ENCODE peak calls at places on chromosomes 1 and 21, in nine cellular contexts. B, N, M, O, F, K, Q, S and R are unnamed samples.

GRCh38 chr1:58879464-58879863 is 95.6 kb upstream of the JUN start:
- DNase-seq in B (no peak), O (no peak), M (no peak), K (no peak), F (no peak), N (no peak), Q (no peak), S (no peak), R (no peak)

GRCh38 chr21:33985117-33986050 is 69.8 kb upstream of the ATP5PO start:
- DNase-seq in K (no peak), F (no peak), Q (no peak), M (no peak), O (no peak), N (no peak), B (no peak), S (no peak), R (no peak)

GRCh38 chr1:154968731-154969130 is 1.8 kb downstream of the SHC1 start:
- DNase-seq in S (no peak), M (no peak), Q (no peak), F (no peak), N (no peak), B (no peak), K (no peak), O (no peak), R (no peak)

GRCh38 chr1:30785714-30786113 is 28.1 kb upstream of the LAPTM5 start:
- DNase-seq in S (no peak), M (no peak), F (no peak), O (no peak), K (no peak), Q (no peak), B (no peak), N (no peak), R (no peak)

GRCh38 chr1:202689493-202690342 is 20.5 kb downstream of the SYT2 start:
- DNase-seq in F (no peak), S (no peak), M (no peak), K (peak), Q (no peak), O (no peak), B (no peak), N (no peak), R (peak)

GRCh38 chr1:168099314-168099920 is 37.3 kb downstream of the GPR161 start:
- DNase-seq in S (no peak), B (no peak), O (no peak), F (no peak), Q (no peak), K (no peak), N (peak), M (no peak), R (no peak)

GRCh38 chr1:216483672-216484401 is 60.6 kb upstream of the USH2A start:
- DNase-seq in F (no peak), B (no peak), N (no peak), Q (no peak), M (no peak), S (no peak), O (no peak), K (no peak), R (no peak)

GRCh38 chr1:1001631-1002300 is 1.9 kb upstream of the HES4 start:
- DNase-seq in F (peak), N (peak), S (peak), Q (no peak), M (no peak), K (peak), O (peak), B (peak), R (peak)

GRCh38 chr1:211371406-211372105 is 44.9 kb downstream of the TRAF5 start:
- DNase-seq in B (no peak), S (no peak), Q (no peak), O (no peak), F (no peak), K (peak), N (no peak), M (no peak), R (peak)

GRCh38 chr21:41961282-41961701 is 7.5 kb upstream of the C2CD2 start:
- DNase-seq in K (no peak), Q (no peak), S (no peak), O (no peak), B (no peak), N (no peak), F (no peak), M (no peak), R (peak)

GRCh38 chr1:76770979-76771378 is 96.3 kb upstream of the ST6GALNAC5 start:
- DNase-seq in Q (no peak), B (no peak), O (no peak), S (no peak), K (no peak), N (no peak), M (no peak), F (no peak), R (no peak)

GRCh38 chr1:177739780-177740179 is 230.1 kb downstream of the SEC16B start:
- DNase-seq in N (no peak), O (no peak), S (no peak), K (no peak), M (no peak), Q (no peak), F (no peak), B (no peak), R (no peak)

GRCh38 chr1:5770981-5771765 is 221.1 kb downstream of the NPHP4 start:
- DNase-seq in B (no peak), Q (no peak), N (no peak), O (peak), K (peak), S (no peak), M (no peak), F (no peak), R (no peak)

GRCh38 chr1:89884718-89885596 is 64.1 kb downstream of the LRRC8D start:
- DNase-seq in S (no peak), O (no peak), N (no peak), K (no peak), Q (no peak), F (no peak), M (no peak), B (no peak), R (peak)

GRCh38 chr1:113197662-113198330 is 124.8 kb downstream of the LRIG2 start:
- DNase-seq in K (no peak), M (no peak), O (no peak), B (no peak), N (no peak), Q (no peak), S (no peak), F (no peak), R (no peak)

GRCh38 chr1:2404890-2405511 is 7.4 kb downstream of the PEX10 start:
- DNase-seq in O (no peak), F (no peak), N (no peak), B (no peak), M (no peak), S (no peak), K (no peak), Q (peak), R (no peak)

GRCh38 chr1:199675937-199676336 is 351.6 kb upstream of the NR5A2 start:
- DNase-seq in B (no peak), S (no peak), F (no peak), M (no peak), K (no peak), O (no peak), Q (no peak), N (no peak), R (no peak)

GRCh38 chr1:154847891-154848290 is 22.2 kb downstream of the KCNN3 start:
- DNase-seq in O (peak), Q (no peak), K (no peak), N (no peak), F (no peak), B (no peak), S (no peak), M (no peak), R (no peak)

GRCh38 chr1:2377751-2378440 is 13.5 kb downstream of the MORN1 start:
- DNase-seq in B (no peak), O (peak), N (peak), Q (no peak), M (no peak), S (no peak), K (no peak), F (no peak), R (no peak)

GRCh38 chr1:43239484-43239883 is 30.3 kb upstream of the TMEM125 start:
- DNase-seq in S (no peak), K (no peak), B (no peak), M (no peak), F (peak), Q (no peak), N (no peak), O (no peak), R (no peak)

GRCh38 chr21:42931560-42932235 is 6.3 kb upstream of the ERVH48-1 start:
- DNase-seq in F (no peak), N (no peak), S (no peak), K (no peak), M (no peak), B (no peak), Q (no peak), O (no peak), R (no peak)

GRCh38 chr1:224542783-224543440 is 73.2 kb upstream of the CNIH3 start:
- DNase-seq in F (no peak), Q (peak), N (no peak), B (no peak), K (no peak), M (no peak), O (no peak), S (no peak), R (peak)

GRCh38 chr1:161966076-161966475 is 57.6 kb downstream of the OLFML2B start:
- DNase-seq in S (no peak), B (no peak), O (no peak), M (no peak), K (no peak), F (no peak), N (no peak), Q (no peak), R (no peak)

GRCh38 chr21:15592271-15592860 is 137.4 kb upstream of the USP25 start:
- DNase-seq in K (peak), F (peak), S (no peak), O (no peak), M (no peak), B (peak), Q (peak), N (no peak), R (peak)

GRCh38 chr1:201954263-201955008 is 867 bp upstream of the TIMM17A start:
- DNase-seq in S (no peak), M (no peak), F (no peak), O (no peak), K (no peak), B (peak), N (no peak), Q (no peak), R (no peak)

GRCh38 chr1:150376110-150376509 is 12.2 kb downstream of the RPRD2 start:
- DNase-seq in B (no peak), S (no peak), N (no peak), K (no peak), F (no peak), Q (no peak), M (no peak), O (no peak), R (no peak)

GRCh38 chr1:53968125-53968513 is 22.0 kb downstream of the LRRC42 start:
- DNase-seq in F (no peak), B (no peak), O (no peak), S (no peak), K (no peak), N (no peak), Q (peak), M (no peak), R (peak)

GRCh38 chr1:189616893-189617292 is 860.8 kb downstream of the BRINP3 start:
- DNase-seq in M (no peak), F (no peak), O (no peak), Q (peak), N (no peak), S (no peak), K (no peak), B (no peak), R (peak)

GRCh38 chr21:46354518-46354917 is 30.6 kb downstream of the PCNT start:
- DNase-seq in K (no peak), Q (no peak), O (no peak), B (no peak), N (no peak), M (no peak), F (no peak), S (no peak), R (no peak)

GRCh38 chr1:57411262-57411661 is 12.6 kb downstream of the DAB1 start:
- DNase-seq in S (no peak), K (no peak), O (no peak), F (no peak), B (no peak), Q (no peak), N (no peak), M (no peak), R (peak)

GRCh38 chr1:185110145-185110544 is 46.6 kb downstream of the TRMT1L start:
- DNase-seq in F (no peak), B (no peak), O (no peak), Q (no peak), K (no peak), M (no peak), N (no peak), S (no peak), R (peak)

GRCh38 chr1:68973459-68974244 is 476.8 kb upstream of the DEPDC1 start:
- DNase-seq in M (no peak), B (no peak), N (no peak), O (no peak), K (no peak), Q (peak), S (no peak), F (no peak), R (peak)

GRCh38 chr1:227886993-227887696 is 60.6 kb downstream of the WNT9A start:
- DNase-seq in M (peak), B (peak), F (no peak), S (peak), N (peak), Q (peak), O (peak), K (peak), R (no peak)

GRCh38 chr1:29550119-29550841 is 314.0 kb downstream of the PTPRU start:
- DNase-seq in M (no peak), B (no peak), Q (no peak), O (no peak), K (no peak), F (no peak), S (peak), N (peak), R (peak)

GRCh38 chr1:202888204-202888506 is 794 bp downstream of the RABIF start:
- DNase-seq in N (no peak), B (no peak), O (no peak), F (no peak), S (no peak), Q (peak), M (no peak), K (no peak), R (peak)

GRCh38 chr21:44063151-44063912 is 43.9 kb upstream of the PWP2 start:
- DNase-seq in B (no peak), Q (no peak), O (no peak), M (no peak), F (no peak), N (no peak), S (no peak), K (no peak), R (no peak)

GRCh38 chr1:200512191-200512590 is 102.4 kb upstream of the ZNF281 start:
- DNase-seq in N (no peak), B (no peak), Q (peak), O (no peak), F (no peak), K (no peak), S (no peak), M (no peak), R (peak)

GRCh38 chr1:62142550-62142949 is 52.1 kb upstream of the L1TD1 start:
- DNase-seq in F (no peak), Q (no peak), M (no peak), O (no peak), K (peak), N (no peak), B (no peak), S (no peak), R (peak)

GRCh38 chr1:62140666-62141065 is 54.0 kb upstream of the L1TD1 start:
- DNase-seq in F (no peak), M (no peak), N (no peak), O (no peak), S (no peak), B (no peak), K (no peak), Q (no peak), R (no peak)

GRCh38 chr1:62139410-62139809 is 55.2 kb upstream of the L1TD1 start:
- DNase-seq in F (no peak), K (peak), O (no peak), Q (no peak), N (no peak), B (no peak), S (no peak), M (no peak), R (no peak)

DNA sequence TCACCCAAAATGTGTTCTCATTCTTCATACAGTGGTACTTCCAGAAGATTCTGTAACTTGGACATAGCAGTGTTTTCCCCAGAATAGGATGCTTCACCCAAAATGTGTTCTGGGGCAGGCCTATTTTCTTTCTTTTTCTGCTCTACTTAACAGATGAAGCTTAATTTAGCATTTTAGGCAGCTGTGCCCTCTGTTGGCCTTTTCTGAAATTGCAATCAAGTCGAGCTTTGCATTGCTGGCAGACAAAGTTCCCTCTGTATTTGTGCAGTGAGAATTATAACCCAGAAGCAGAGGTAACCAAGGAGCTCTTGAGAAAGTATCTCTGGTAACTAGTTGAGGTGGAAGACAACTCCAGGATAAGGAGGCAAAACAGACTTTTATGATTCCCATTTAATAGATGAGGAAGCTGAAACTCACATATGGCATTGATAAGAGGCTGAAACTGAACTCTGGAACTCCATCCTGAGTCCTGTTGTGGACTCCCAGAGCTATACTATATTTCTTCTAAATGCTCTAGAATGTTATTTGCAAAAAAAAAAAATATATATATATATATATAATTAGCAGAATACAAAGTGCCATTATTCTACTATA is 50.3 kb upstream of the L1TD1 start:
- DNase-seq in F (peak), O (no peak), M (peak), N (no peak), K (peak), Q (peak), B (peak), S (peak), R (peak)
- TF ChIP-seq CTCF in F (peak), O (peak), M (peak), N (no peak), K (peak), Q (peak), B (peak), S (peak), R (peak)

DNA sequence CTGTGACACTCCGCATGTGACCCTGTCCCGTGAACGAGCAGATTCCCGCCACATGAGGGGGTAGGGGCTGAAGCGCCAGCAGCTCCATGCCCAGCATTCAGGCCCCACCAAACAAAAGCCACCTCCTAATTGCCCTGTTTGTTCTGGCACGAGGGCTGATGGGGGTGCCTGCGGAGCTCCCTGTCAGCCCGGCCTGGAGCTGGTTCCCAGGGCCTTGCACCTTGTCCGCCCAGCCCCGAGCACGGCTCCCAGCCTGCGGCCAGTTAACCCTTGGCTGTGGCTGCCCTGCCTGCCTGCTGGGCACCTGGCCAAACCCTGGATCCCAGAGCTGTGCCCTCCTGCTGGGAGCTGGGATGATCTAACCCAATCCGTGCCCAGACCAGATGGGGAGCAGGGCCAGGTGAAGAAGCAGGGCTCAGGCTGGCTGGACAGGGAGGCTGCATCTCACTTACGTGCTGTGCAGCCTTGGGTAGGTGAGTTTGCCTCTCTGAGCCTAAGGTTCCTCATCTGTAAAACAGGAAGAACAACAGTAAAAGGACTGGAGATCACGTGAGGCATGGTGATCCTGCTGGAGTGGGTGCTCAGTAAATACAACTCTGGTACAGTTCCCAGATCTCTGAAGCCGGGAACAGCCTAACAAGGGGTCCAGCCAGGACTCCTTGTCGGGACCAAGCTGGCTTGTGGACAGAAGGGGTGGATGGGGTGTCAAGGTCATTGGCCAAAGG is 110.9 kb upstream of the IFFO2 start:
- DNase-seq in Q (no peak), M (no peak), N (no peak), B (no peak), O (no peak), F (no peak), K (peak), S (no peak), R (no peak)
- TF ChIP-seq CTCF in Q (peak), M (no peak), N (no peak), B (no peak), O (no peak), F (no peak), K (peak), S (no peak), R (no peak)

GRCh38 chr1:165632152-165632469 is 1.1 kb downstream of the MGST3 start:
- DNase-seq in O (no peak), B (peak), Q (no peak), K (peak), N (no peak), S (no peak), F (no peak), M (no peak), R (no peak)
- TF ChIP-seq CTCF in O (no peak), B (no peak), Q (no peak), K (no peak), N (no peak), S (no peak), F (no peak), M (no peak), R (no peak)

DNA sequence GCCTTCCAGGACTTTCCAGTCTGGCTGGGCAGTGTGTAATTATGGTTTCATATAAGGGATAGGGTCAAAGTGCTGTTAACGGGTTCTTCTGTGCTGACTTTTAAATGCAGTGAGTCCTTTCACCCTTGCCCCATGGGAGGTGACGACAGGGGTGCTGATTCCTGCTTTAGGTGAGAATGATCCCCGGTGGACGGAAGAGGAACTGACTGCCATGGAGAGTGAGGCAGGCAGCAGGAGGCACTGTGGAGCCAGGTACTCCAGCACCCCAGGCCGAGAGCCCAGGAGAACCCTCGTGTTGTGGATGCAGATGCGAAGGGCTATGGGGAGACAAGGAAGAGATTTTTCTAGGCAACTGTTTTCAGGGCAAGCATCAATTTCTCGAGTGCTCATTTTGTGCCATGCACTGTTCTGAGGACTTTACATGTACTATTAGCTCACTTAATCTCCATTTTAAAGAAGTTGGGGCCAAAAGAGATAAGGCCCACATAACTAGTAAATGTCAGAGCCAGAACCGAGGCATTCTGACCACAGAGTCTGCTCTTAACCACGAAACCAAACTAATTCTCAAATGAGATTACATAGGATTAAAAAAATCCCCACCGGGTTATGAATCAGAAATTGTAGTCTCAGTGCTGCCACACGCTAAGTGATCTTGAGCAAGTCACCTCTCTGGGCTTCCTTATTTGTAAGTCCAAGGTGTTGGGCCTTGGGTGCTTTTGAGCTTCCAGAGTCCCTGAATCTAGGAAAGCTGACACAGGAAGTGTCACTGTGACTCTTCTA is 28.2 kb downstream of the STPG1 start:
- DNase-seq in S (no peak), O (no peak), B (no peak), F (no peak), M (peak), K (peak), Q (peak), N (no peak), R (peak)
- TF ChIP-seq CTCF in S (no peak), O (no peak), B (no peak), F (peak), M (no peak), K (peak), Q (peak), N (peak), R (peak)

DNA sequence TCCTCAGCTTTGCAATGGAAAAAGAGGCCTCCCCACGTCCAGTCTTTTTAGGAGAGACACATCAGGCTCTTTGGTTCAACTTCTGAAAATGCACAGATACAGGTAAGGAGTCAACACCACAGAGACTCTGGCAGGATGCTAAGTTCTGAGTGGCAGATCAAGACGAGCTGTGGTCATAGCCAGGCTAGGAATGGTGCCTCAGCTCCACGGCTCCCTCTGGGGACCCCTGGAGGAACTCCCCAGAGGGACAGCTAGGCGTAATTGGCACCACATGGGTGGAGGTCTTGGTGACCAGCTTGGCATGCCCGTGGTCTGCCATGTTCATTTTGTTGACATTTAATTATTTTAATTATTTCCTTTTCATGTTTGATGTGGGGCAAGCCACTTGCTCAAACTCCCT is 206.1 kb downstream of the KAZN start:
- DNase-seq in N (no peak), M (no peak), B (no peak), O (no peak), Q (no peak), K (peak), F (no peak), S (no peak), R (no peak)
- TF ChIP-seq CTCF in N (no peak), M (no peak), B (no peak), O (no peak), Q (peak), K (peak), F (no peak), S (no peak), R (peak)